ENCODE peak calls at places on chromosomes 11 and 22, in seven cellular contexts. C is pancreas, A is IMR-90, Y is A549, R is SK-N-SH, F is cardiac muscle cell, P is HAP-1. K is an unnamed sample.

GRCh38 chr11:86274503-86274902 is 27.5 kb upstream of the HIKESHI start:
- DNase-seq in F (no peak), Y (no peak), P (no peak), C (no peak), A (no peak), R (peak; percentile 7), K (no peak)

GRCh38 chr22:22576244-22576988 is 17.4 kb upstream of the PRAME start:
- DNase-seq in C (peak; percentile 71), R (peak; percentile 79), F (peak; percentile 68), A (peak; percentile 24), Y (peak; percentile 48), P (peak; percentile 58), K (no peak)

GRCh38 chr22:41539146-41540005 is 4.9 kb downstream of the POLR3H start:
- DNase-seq in Y (no peak), A (no peak), F (no peak), R (no peak), C (no peak), P (no peak), K (no peak)

GRCh38 chr11:111541209-111542061 is 915 bp downstream of the LAYN start:
- DNase-seq in F (peak; percentile 94), Y (no peak), R (peak; percentile 59), A (peak; percentile 92), P (no peak), C (peak; percentile 50), K (no peak)

GRCh38 chr11:8365542-8365941 is 101.9 kb upstream of the LMO1 start:
- DNase-seq in C (no peak), Y (no peak), P (no peak), R (no peak), A (no peak), F (no peak), K (no peak)

GRCh38 chr22:23698673-23699235 is 7.9 kb downstream of the RGL4 start:
- DNase-seq in P (no peak), R (no peak), C (no peak), Y (no peak), F (no peak), A (peak; percentile 37), K (no peak)

GRCh38 chr22:41488076-41488475 is 19.2 kb downstream of the ACO2 start:
- DNase-seq in C (no peak), P (no peak), A (no peak), R (no peak), Y (no peak), F (no peak), K (no peak)

GRCh38 chr22:43539572-43540533 is 128.0 kb downstream of the MPPED1 start:
- DNase-seq in P (no peak), R (no peak), Y (no peak), C (no peak), A (no peak), F (no peak), K (no peak)

GRCh38 chr11:7490054-7490453 is 4.7 kb downstream of the OLFML1 start:
- DNase-seq in P (no peak), A (peak; percentile 18), Y (no peak), F (peak; percentile 67), C (no peak), R (no peak), K (no peak)

GRCh38 chr22:35308480-35308945 is 8.8 kb downstream of the TOM1 start:
- DNase-seq in C (no peak), P (no peak), A (no peak), F (no peak), Y (no peak), R (no peak), K (peak; percentile 26)

GRCh38 chr11:31441296-31441695 is 68.1 kb downstream of the IMMP1L start:
- DNase-seq in A (no peak), F (no peak), C (no peak), Y (no peak), P (no peak), R (no peak), K (no peak)

GRCh38 chr11:108117746-108118371 is 3.5 kb upstream of the ACAT1 start:
- DNase-seq in C (no peak), A (peak; percentile 76), F (peak; percentile 78), P (peak; percentile 60), Y (peak; percentile 35), R (peak; percentile 44), K (no peak)

GRCh38 chr22:29351042-29351441 is 35.5 kb upstream of the RASL10A start:
- DNase-seq in R (no peak), P (no peak), Y (no peak), F (no peak), A (no peak), C (no peak), K (no peak)

GRCh38 chr11:123413636-123414035 is 16.4 kb upstream of the GRAMD1B start:
- DNase-seq in F (no peak), Y (no peak), C (no peak), A (peak; percentile 23), R (no peak), P (no peak), K (no peak)

GRCh38 chr22:30864441-30865420 is 103.8 kb downstream of the MORC2 start:
- DNase-seq in F (no peak), R (peak; percentile 16), Y (no peak), A (no peak), C (no peak), P (no peak), K (no peak)

GRCh38 chr22:42924436-42924835 is 67.4 kb upstream of the ARFGAP3 start:
- DNase-seq in Y (no peak), F (no peak), P (no peak), A (no peak), R (no peak), C (peak; percentile 23), K (no peak)

GRCh38 chr22:24208012-24208749 is 26.9 kb downstream of the SUSD2 start:
- DNase-seq in A (peak; percentile 98), P (no peak), Y (peak; percentile 85), F (peak; percentile 98), C (no peak), R (peak; percentile 2), K (no peak)

GRCh38 chr11:66854729-66855211 is 2.1 kb upstream of the LRFN4 start:
- DNase-seq in R (no peak), C (peak; percentile 60), P (no peak), F (no peak), A (no peak), Y (no peak), K (no peak)

GRCh38 chr11:115215694-115216615 is 288.3 kb downstream of the CADM1 start:
- DNase-seq in C (no peak), Y (peak; percentile 1), F (no peak), R (no peak), P (peak; percentile 10), A (no peak), K (no peak)

GRCh38 chr11:76601712-76602111 is 68.8 kb downstream of the LRRC32 start:
- DNase-seq in Y (no peak), F (no peak), P (no peak), R (no peak), A (no peak), C (no peak), K (no peak)

GRCh38 chr11:33708970-33709369 is 8.3 kb upstream of the C11orf91 start:
- DNase-seq in Y (no peak), C (no peak), F (no peak), P (no peak), R (no peak), A (peak; percentile 58), K (no peak)

GRCh38 chr11:129943036-129943435 is 47.7 kb upstream of the NFRKB start:
- DNase-seq in F (no peak), C (no peak), A (no peak), P (no peak), Y (no peak), R (no peak), K (no peak)

GRCh38 chr22:48106215-48106614 is 1343.8 kb downstream of the TBC1D22A start:
- DNase-seq in A (no peak), C (no peak), R (no peak), Y (no peak), P (no peak), F (no peak), K (no peak)

GRCh38 chr22:35301370-35301874 is 1.7 kb downstream of the TOM1 start:
- DNase-seq in R (no peak), Y (peak; percentile 44), C (no peak), P (no peak), F (peak; percentile 99), A (peak; percentile 96), K (no peak)

GRCh38 chr11:3642071-3642951 is 519 bp upstream of the ART5 start:
- DNase-seq in A (peak; percentile 58), C (peak; percentile 88), R (peak; percentile 98), P (peak; percentile 77), F (peak; percentile 86), Y (peak; percentile 77), K (peak; percentile 50)

GRCh38 chr11:69888671-69889076 is 69.5 kb upstream of the FGF3 start:
- DNase-seq in R (peak; percentile 90), P (peak; percentile 39), C (peak; percentile 75), Y (peak; percentile 86), F (peak; percentile 63), A (peak; percentile 38), K (peak; percentile 66)

GRCh38 chr22:36470994-36471331 is 10.5 kb downstream of the TXN2 start:
- DNase-seq in P (no peak), Y (no peak), A (peak; percentile 73), R (no peak), C (no peak), F (no peak), K (no peak)

GRCh38 chr22:36467946-36468345 is 13.5 kb downstream of the TXN2 start:
- DNase-seq in Y (peak; percentile 33), C (no peak), F (peak; percentile 96), R (no peak), A (peak; percentile 97), P (no peak), K (no peak)

GRCh38 chr22:36467042-36467810 is 14.2 kb downstream of the TXN2 start:
- DNase-seq in F (peak; percentile 91), A (peak; percentile 86), P (no peak), Y (no peak), R (no peak), C (no peak), K (no peak)

GRCh38 chr22:36470162-36470993 is 11.1 kb downstream of the TXN2 start:
- DNase-seq in C (peak; percentile 92), F (peak; percentile 92), P (peak; percentile 71), R (peak; percentile 82), A (peak; percentile 89), Y (peak; percentile 55), K (peak; percentile 90)

GRCh38 chr22:36469094-36469710 is 12.2 kb downstream of the TXN2 start:
- DNase-seq in A (no peak), P (no peak), F (no peak), C (no peak), Y (no peak), R (no peak), K (no peak)
- H3K4me1 ChIP-seq in A (peaks cover 51% of the 10 kb centered on the region), P (no peaks in the 10 kb centered on the region), F (peaks cover 9% of the 10 kb centered on the region), C (peaks cover 17% of the 10 kb centered on the region), Y (peaks cover 62% of the 10 kb centered on the region), R (peaks cover 3% of the 10 kb centered on the region), K (peaks cover 6% of the 10 kb centered on the region)

GRCh38 chr22:39462443-39463147 is 5.8 kb downstream of the MGAT3 start:
- DNase-seq in P (no peak), C (no peak), Y (no peak), R (peak; percentile 60), A (no peak), F (no peak), K (no peak)
- H3K4me1 ChIP-seq in P (peaks cover 3% of the 10 kb centered on the region), C (no peaks in the 10 kb centered on the region), Y (no peaks in the 10 kb centered on the region), R (peaks cover 19% of the 10 kb centered on the region), A (no peaks in the 10 kb centered on the region), F (peaks cover 10% of the 10 kb centered on the region), K (no peaks in the 10 kb centered on the region)

GRCh38 chr22:40453676-40454075 is 83.3 kb downstream of the SGSM3 start:
- DNase-seq in A (peak; percentile 43), F (peak; percentile 22), R (no peak), P (no peak), Y (no peak), C (no peak), K (no peak)
- H3K4me1 ChIP-seq in A (peaks cover 20% of the 10 kb centered on the region), F (peaks cover 9% of the 10 kb centered on the region), R (peaks cover 5% of the 10 kb centered on the region), P (peaks cover 14% of the 10 kb centered on the region), Y (peaks cover 68% of the 10 kb centered on the region), C (peaks cover 5% of the 10 kb centered on the region), K (peaks cover 24% of the 10 kb centered on the region)

GRCh38 chr11:119365071-119365591 is 16.4 kb downstream of the USP2 start:
- DNase-seq in C (no peak), Y (no peak), R (no peak), P (no peak), A (peak; percentile 56), F (no peak), K (no peak)
- H3K4me1 ChIP-seq in C (peaks cover 41% of the 10 kb centered on the region), Y (peaks cover 72% of the 10 kb centered on the region), R (peaks cover 79% of the 10 kb centered on the region), P (peaks cover 32% of the 10 kb centered on the region), A (peaks cover 34% of the 10 kb centered on the region), F (peaks cover 56% of the 10 kb centered on the region), K (no peaks in the 10 kb centered on the region)